ENCODE peak calls at places on chromosomes 3 and 15, in nine cellular contexts. T, L, S, P, X, F, B, G and Q are unnamed samples.

GRCh38 chr3:161915283-161915682 is 418.7 kb downstream of the OTOL1 start:
- DNase-seq in X (no peak), T (no peak), S (no peak), F (no peak), G (no peak), P (no peak), L (no peak), B (no peak), Q (no peak)

GRCh38 chr15:91603681-91604080 is 249.8 kb upstream of the SLCO3A1 start:
- DNase-seq in S (no peak), F (no peak), L (no peak), G (no peak), T (no peak), X (no peak), P (no peak), B (no peak), Q (no peak)

GRCh38 chr3:172550347-172550943 is 27.2 kb upstream of the TNFSF10 start:
- DNase-seq in T (no peak), F (no peak), B (peak), S (no peak), L (no peak), G (peak), P (peak), X (no peak), Q (no peak)

GRCh38 chr3:140568842-140569520 is 108.9 kb upstream of the TRIM42 start:
- DNase-seq in T (peak), L (peak), B (no peak), S (no peak), G (no peak), P (no peak), X (peak), F (no peak), Q (peak)

GRCh38 chr3:182609575-182610156 is 183.6 kb upstream of the ATP11B start:
- DNase-seq in L (peak), F (peak), B (no peak), X (peak), S (no peak), G (peak), P (no peak), T (no peak), Q (peak)

GRCh38 chr15:52256930-52257733 is 38.5 kb downstream of the MYO5C start:
- DNase-seq in X (no peak), F (no peak), L (no peak), G (no peak), S (no peak), B (no peak), T (no peak), P (no peak), Q (no peak)

GRCh38 chr3:128683957-128684356 is 33.3 kb upstream of the RPN1 start:
- DNase-seq in L (no peak), P (no peak), S (no peak), G (no peak), T (no peak), X (no peak), B (no peak), F (no peak), Q (no peak)

GRCh38 chr3:72597043-72597442 is 251.2 kb downstream of the SHQ1 start:
- DNase-seq in T (no peak), B (no peak), S (no peak), L (no peak), F (no peak), X (no peak), G (no peak), P (no peak), Q (no peak)

GRCh38 chr3:64648927-64649906 is 38.6 kb downstream of the ADAMTS9 start:
- DNase-seq in B (no peak), S (no peak), T (no peak), G (no peak), P (no peak), L (no peak), F (no peak), X (no peak), Q (no peak)

GRCh38 chr3:77125934-77126333 is 86.0 kb downstream of the ROBO2 start:
- DNase-seq in F (no peak), B (no peak), G (no peak), S (no peak), X (no peak), T (no peak), L (no peak), P (no peak), Q (no peak)

GRCh38 chr15:88794001-88794400 is 9.2 kb upstream of the ACAN start:
- DNase-seq in X (no peak), G (no peak), S (no peak), T (no peak), L (no peak), B (no peak), F (no peak), P (no peak), Q (no peak)

GRCh38 chr15:57323806-57324589 is 52.3 kb upstream of the CGNL1 start:
- DNase-seq in S (no peak), T (no peak), F (peak), B (peak), L (no peak), G (peak), P (peak), X (peak), Q (no peak)

GRCh38 chr3:65972765-65973164 is 66.0 kb downstream of the MAGI1 start:
- DNase-seq in S (no peak), L (no peak), G (no peak), T (no peak), P (no peak), F (no peak), X (no peak), B (no peak), Q (no peak)

GRCh38 chr15:88997531-88997930 is 84.4 kb upstream of the MFGE8 start:
- DNase-seq in T (no peak), L (no peak), P (no peak), G (no peak), S (no peak), B (no peak), X (no peak), F (no peak), Q (no peak)

GRCh38 chr15:60993008-60993407 is 236.1 kb downstream of the RORA start:
- DNase-seq in F (no peak), P (no peak), B (peak), S (no peak), T (no peak), L (no peak), X (no peak), G (no peak), Q (no peak)

GRCh38 chr3:8529738-8530525 is 28.3 kb downstream of the LMCD1 start:
- DNase-seq in X (no peak), S (no peak), T (no peak), G (no peak), P (peak), L (no peak), F (no peak), B (no peak), Q (no peak)

GRCh38 chr3:18228060-18228459 is 197.1 kb downstream of the SATB1 start:
- DNase-seq in L (no peak), T (no peak), S (no peak), B (no peak), G (no peak), X (no peak), P (no peak), F (no peak), Q (no peak)

GRCh38 chr3:18740631-18741583 is 315.8 kb upstream of the SATB1 start:
- DNase-seq in L (no peak), F (peak), T (no peak), X (no peak), P (no peak), S (peak), B (no peak), G (no peak), Q (no peak)

GRCh38 chr3:39249453-39250115 is 30.3 kb downstream of the CX3CR1 start:
- DNase-seq in B (no peak), G (no peak), X (no peak), P (no peak), S (no peak), T (peak), L (no peak), F (no peak), Q (no peak)

GRCh38 chr3:137769321-137770065 is 5.4 kb downstream of the SOX14 start:
- DNase-seq in S (no peak), P (no peak), B (no peak), G (no peak), L (no peak), T (no peak), X (no peak), F (no peak), Q (no peak)

GRCh38 chr3:137770066-137770805 is 6.1 kb downstream of the SOX14 start:
- DNase-seq in T (no peak), G (no peak), S (no peak), L (no peak), P (no peak), B (no peak), X (no peak), F (no peak), Q (no peak)

GRCh38 chr3:137772231-137772617 is 8.1 kb downstream of the SOX14 start:
- DNase-seq in F (no peak), S (no peak), L (no peak), P (no peak), T (no peak), B (no peak), X (no peak), G (no peak), Q (no peak)

GRCh38 chr3:137770821-137771399 is 6.8 kb downstream of the SOX14 start:
- DNase-seq in B (no peak), G (no peak), T (no peak), L (no peak), F (no peak), S (no peak), X (no peak), P (no peak), Q (no peak)

DNA sequence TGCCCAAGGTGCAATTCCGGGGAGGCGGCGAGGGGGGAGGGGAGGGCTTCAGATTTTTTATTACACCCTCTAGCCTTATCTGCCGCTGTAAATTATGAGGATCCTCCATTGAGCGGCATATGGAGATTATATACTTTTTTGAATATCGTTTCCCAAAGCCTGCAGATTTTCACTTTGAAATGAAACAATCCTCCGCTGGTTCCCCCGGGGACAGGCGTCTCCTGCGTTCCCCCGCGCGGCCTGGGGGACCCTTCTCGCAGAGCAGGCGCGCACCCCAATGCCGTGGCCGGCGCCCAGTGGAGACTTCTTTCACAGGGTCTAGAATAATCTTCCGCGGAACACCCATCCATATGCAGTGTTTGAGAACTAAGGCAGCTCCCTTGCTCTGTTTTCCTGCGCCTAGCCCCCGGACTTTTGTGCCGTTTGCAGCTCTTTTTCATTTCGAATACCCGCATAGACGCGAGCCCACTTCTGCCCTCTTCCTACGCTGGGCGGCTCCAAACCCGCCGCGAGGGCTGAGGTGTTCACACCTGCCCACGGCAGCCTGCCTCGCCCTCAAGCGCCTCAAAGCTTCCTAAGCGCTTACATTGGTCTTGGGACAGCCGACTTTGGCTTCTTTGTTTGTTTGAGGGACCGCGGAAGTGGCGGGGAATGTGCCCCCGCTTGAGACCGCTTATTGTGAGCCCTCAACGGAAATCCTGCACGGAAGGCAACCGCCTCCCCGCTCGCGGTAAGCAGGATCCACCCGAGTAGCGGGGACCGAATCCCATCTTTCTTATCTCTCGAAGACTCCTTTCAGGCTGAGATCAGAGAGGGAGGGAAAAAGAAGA is 7.5 kb downstream of the SOX14 start:
- DNase-seq in X (no peak), F (no peak), S (no peak), T (no peak), L (no peak), P (no peak), G (no peak), B (no peak), Q (no peak)
- H3K4me3 ChIP-seq in X (peak), F (no peak), S (no peak), T (peak), L (peak), P (peak), G (no peak), B (no peak), Q (no peak)

GRCh38 chr3:164306042-164306441 is 772.3 kb downstream of the SI start:
- DNase-seq in L (no peak), T (no peak), B (no peak), F (peak), G (no peak), P (no peak), S (no peak), X (no peak), Q (no peak)
- TF ChIP-seq POLR2A in L (no peak), T (no peak), B (no peak), F (no peak), G (no peak), P (no peak), S (no peak), X (no peak), Q (no peak)

DNA sequence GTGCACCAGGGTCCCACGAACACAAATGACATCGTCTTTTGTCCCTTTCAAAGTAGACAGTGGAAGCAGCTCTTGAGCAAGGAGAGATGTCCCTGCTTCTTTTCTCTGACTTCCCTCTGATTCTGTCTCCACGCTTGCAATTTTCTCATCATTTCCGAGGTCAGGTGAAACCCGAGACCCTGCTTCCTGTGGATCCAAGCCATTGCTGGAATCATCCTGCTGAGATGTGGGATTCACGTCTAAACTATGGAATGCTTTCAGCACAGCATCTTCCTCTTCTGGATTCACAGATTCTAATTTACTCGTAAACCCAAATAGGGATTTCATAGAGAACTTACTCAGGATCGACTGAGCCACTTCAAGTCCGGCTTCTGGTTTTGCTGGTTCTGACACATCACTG is 127.1 kb downstream of the FMN1 start:
- DNase-seq in L (no peak), G (no peak), F (no peak), X (no peak), P (no peak), T (no peak), B (peak), S (no peak), Q (no peak)
- H3K4me3 ChIP-seq in L (peak), G (no peak), F (peak), X (peak), P (peak), T (no peak), B (no peak), S (no peak), Q (no peak)

DNA sequence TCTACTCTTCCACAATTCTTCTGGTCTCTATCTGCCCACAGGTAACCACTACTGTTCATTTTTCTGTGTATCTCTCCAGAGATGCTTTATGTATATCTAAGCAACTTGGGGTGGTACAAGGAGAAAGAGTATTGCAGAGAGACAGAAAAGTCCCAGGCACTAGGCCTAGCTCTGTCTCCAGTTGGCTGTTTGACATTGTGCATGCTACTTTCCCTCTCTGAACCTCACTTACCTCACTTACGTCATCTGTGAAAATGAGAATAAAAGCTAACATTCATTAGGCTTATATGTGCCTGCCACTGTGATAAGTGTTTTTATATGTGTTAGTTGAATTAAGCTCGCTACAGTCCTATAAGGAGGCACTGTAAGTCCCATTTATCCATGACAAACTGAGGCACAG is 76.7 kb upstream of the RNU6-1 start:
- DNase-seq in X (no peak), F (no peak), P (no peak), S (no peak), L (no peak), G (no peak), T (no peak), B (no peak), Q (no peak)
- TF ChIP-seq POLR2A in X (no peak), F (no peak), P (no peak), S (no peak), L (no peak), G (no peak), T (no peak), B (no peak), Q (no peak)

GRCh38 chr15:73142802-73143762 is 90.8 kb downstream of the NEO1 start:
- DNase-seq in F (no peak), P (peak), T (no peak), B (no peak), S (peak), G (no peak), L (no peak), X (no peak), Q (no peak)

GRCh38 chr15:73141216-73141900 is 89.1 kb downstream of the NEO1 start:
- DNase-seq in L (no peak), G (no peak), B (no peak), T (no peak), X (no peak), S (no peak), F (no peak), P (no peak), Q (no peak)

GRCh38 chr15:73140154-73140553 is 87.9 kb downstream of the NEO1 start:
- DNase-seq in T (no peak), L (no peak), G (no peak), B (no peak), X (no peak), P (no peak), S (no peak), F (no peak), Q (no peak)

GRCh38 chr15:73143763-73144155 is 91.5 kb downstream of the NEO1 start:
- DNase-seq in L (no peak), G (no peak), S (no peak), T (no peak), B (no peak), F (no peak), P (no peak), X (no peak), Q (no peak)

GRCh38 chr15:73139416-73140082 is 87.3 kb downstream of the NEO1 start:
- DNase-seq in T (no peak), F (no peak), L (no peak), B (peak), G (no peak), X (no peak), S (no peak), P (no peak), Q (no peak)
- H3K4me3 ChIP-seq in T (no peak), F (no peak), L (no peak), B (no peak), G (no peak), X (no peak), S (no peak), P (no peak), Q (no peak)

DNA sequence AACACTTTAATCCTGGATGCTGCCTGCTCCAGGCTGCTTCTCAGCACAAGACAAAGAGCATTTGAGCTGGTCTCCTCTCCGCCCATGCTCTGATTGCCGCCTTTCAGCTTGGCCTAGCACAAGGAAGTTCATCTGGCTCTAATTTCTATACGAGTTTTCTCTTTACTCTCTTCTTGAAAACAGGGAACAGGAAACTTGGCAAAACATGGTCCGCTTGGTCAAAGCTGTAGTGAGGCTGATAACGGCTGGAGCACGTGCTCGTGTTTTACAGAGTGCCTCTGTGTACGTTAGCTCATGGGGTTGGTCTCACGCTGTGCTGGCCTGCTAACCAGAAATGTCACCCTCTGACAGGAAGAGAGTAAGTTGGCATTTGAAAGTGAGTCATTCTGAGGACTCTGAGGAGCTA is 19.2 kb downstream of the RARRES1 start:
- DNase-seq in X (no peak), F (peak), T (peak), B (no peak), P (no peak), G (no peak), S (no peak), L (peak), Q (no peak)
- TF ChIP-seq POLR2A in X (no peak), F (no peak), T (no peak), B (no peak), P (no peak), G (no peak), S (no peak), L (no peak), Q (no peak)